ENCODE peak calls at places on chromosome 1, in five cellular contexts. G, H, D, Q and Z are unnamed samples. For H3K4me1, the result is how much of the 10 kb centered on the place peaks cover.

GRCh38 chr1:184416921-184417320 is 30.1 kb downstream of the C1orf21 start:
- DNase-seq in D (no peak), Q (no peak), G (no peak), H (no peak), Z (no peak)

GRCh38 chr1:145845144-145845513 is 301 bp upstream of the NUDT17 start:
- DNase-seq in H (no peak), D (no peak), G (no peak), Q (no peak), Z (no peak)

GRCh38 chr1:24302209-24302611 is 16.9 kb upstream of the GRHL3 start:
- DNase-seq in G (no peak), Q (no peak), H (no peak), D (no peak), Z (no peak)

GRCh38 chr1:85544689-85545203 is 35.8 kb upstream of the CCN1 start:
- DNase-seq in H (no peak), G (no peak), D (no peak), Q (peak), Z (no peak)

GRCh38 chr1:246351726-246352125 is 155.4 kb downstream of the SMYD3 start:
- DNase-seq in Q (no peak), G (no peak), H (no peak), D (no peak), Z (no peak)

GRCh38 chr1:237804516-237804915 is 86.2 kb downstream of the ZP4 start:
- DNase-seq in D (no peak), Q (no peak), G (no peak), H (no peak), Z (no peak)

GRCh38 chr1:88736633-88737248 is 52.7 kb downstream of the PKN2 start:
- DNase-seq in G (no peak), Q (no peak), D (no peak), H (no peak), Z (no peak)

GRCh38 chr1:174989540-174990181 is 10.1 kb upstream of the CACYBP start:
- DNase-seq in D (peak), Q (peak), G (no peak), H (no peak), Z (peak)

GRCh38 chr1:212515329-212515760 is 82.6 kb downstream of the NENF start:
- DNase-seq in G (no peak), H (peak), D (no peak), Q (no peak), Z (no peak)

GRCh38 chr1:40848530-40849189 is 13.5 kb downstream of the CITED4 start:
- DNase-seq in H (peak), Q (peak), G (peak), D (peak), Z (peak)

GRCh38 chr1:196608401-196609113 is at the start of gene KCNT2:
- DNase-seq in D (peak), Q (peak), G (peak), H (peak), Z (peak)

GRCh38 chr1:226034482-226034881 is 28.0 kb upstream of the H3-3A start:
- DNase-seq in G (peak), D (peak), H (no peak), Q (peak), Z (peak)

GRCh38 chr1:203287109-203287893 is 18.0 kb upstream of the BTG2 start:
- DNase-seq in D (no peak), Q (peak), H (no peak), G (peak), Z (peak)

GRCh38 chr1:29709711-29710169 is 473.4 kb downstream of the PTPRU start:
- DNase-seq in D (no peak), H (no peak), Q (no peak), G (no peak), Z (no peak)

GRCh38 chr1:48498096-48498791 is 26.2 kb upstream of the SPATA6 start:
- DNase-seq in D (peak), Q (peak), G (peak), H (peak), Z (peak)

GRCh38 chr1:154729031-154729442 is 121.1 kb upstream of the ADAR start:
- DNase-seq in Q (no peak), D (peak), G (no peak), H (no peak), Z (no peak)

GRCh38 chr1:3625151-3625907 is 514 bp downstream of the TPRG1L start:
- DNase-seq in Q (peak), G (peak), H (no peak), D (no peak), Z (peak)

GRCh38 chr1:109890115-109890953 is 20.3 kb upstream of the CSF1 start:
- DNase-seq in G (no peak), Q (no peak), D (no peak), H (no peak), Z (no peak)

GRCh38 chr1:187842406-187843165 is 1013.8 kb downstream of the PLA2G4A start:
- DNase-seq in Q (no peak), G (peak), H (no peak), D (peak), Z (no peak)

GRCh38 chr1:225498539-225499135 is 70.8 kb upstream of the LBR start:
- DNase-seq in D (no peak), G (no peak), H (no peak), Q (no peak), Z (no peak)

GRCh38 chr1:221089273-221089672 is 210.0 kb downstream of the HLX start:
- DNase-seq in G (no peak), D (no peak), Q (no peak), H (no peak), Z (no peak)

GRCh38 chr1:193366764-193367507 is 180.5 kb upstream of the B3GALT2 start:
- DNase-seq in H (no peak), G (no peak), D (no peak), Q (no peak), Z (no peak)

GRCh38 chr1:100959502-100960060 is 63.7 kb downstream of the SLC30A7 start:
- DNase-seq in Q (no peak), H (no peak), G (no peak), D (no peak), Z (no peak)

GRCh38 chr1:210816136-210816535 is 317.8 kb downstream of the KCNH1 start:
- DNase-seq in D (no peak), Q (no peak), G (peak), H (peak), Z (no peak)

GRCh38 chr1:207024202-207025143 is 8.1 kb downstream of the C1orf116 start:
- DNase-seq in Q (no peak), D (no peak), G (peak), H (no peak), Z (peak)

GRCh38 chr1:91821126-91821868 is 64.7 kb downstream of the TGFBR3 start:
- DNase-seq in H (no peak), D (no peak), G (no peak), Q (no peak), Z (no peak)

GRCh38 chr1:25622526-25622925 is 5.9 kb downstream of the MAN1C1 start:
- DNase-seq in Q (no peak), D (no peak), G (no peak), H (no peak), Z (no peak)

GRCh38 chr1:46538147-46538546 is 13.3 kb downstream of the KNCN start:
- DNase-seq in G (no peak), Q (no peak), H (no peak), D (no peak), Z (no peak)

GRCh38 chr1:204442376-204443259 is 31.0 kb upstream of the PPP1R15B start:
- DNase-seq in H (no peak), Q (no peak), G (no peak), D (no peak), Z (no peak)

GRCh38 chr1:115062542-115063004 is 26.7 kb downstream of the TSPAN2 start:
- DNase-seq in G (peak), H (no peak), Q (peak), D (no peak), Z (no peak)

GRCh38 chr1:240099329-240099728 is 7.6 kb downstream of the FMN2 start:
- DNase-seq in G (no peak), Q (no peak), D (no peak), H (no peak), Z (no peak)
- H3K4me3 ChIP-seq in G (no peak), Q (no peak), D (no peak), H (no peak), Z (no peak)

DNA sequence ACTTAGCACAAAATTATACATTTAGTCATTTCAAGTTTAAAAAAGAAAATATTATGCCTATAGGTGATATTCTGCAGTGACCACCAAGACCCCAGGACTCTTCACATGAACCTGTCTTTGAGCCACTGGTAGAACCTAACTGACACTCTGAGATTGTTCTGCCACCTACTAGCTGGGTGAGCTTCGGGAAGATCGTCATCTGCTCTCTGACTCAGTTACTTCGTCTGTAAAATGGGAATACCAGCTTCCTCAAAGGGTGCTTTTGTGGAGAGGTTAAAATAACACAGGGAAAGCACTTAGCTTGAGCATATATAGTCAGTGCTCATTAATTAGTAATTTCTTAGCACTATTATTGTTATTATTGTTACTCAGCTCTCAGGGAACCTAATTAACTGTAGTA is 228.5 kb upstream of the JUN start:
- DNase-seq in D (no peak), H (no peak), G (no peak), Q (no peak), Z (no peak)
- H3K4me1 ChIP-seq in D (under half), H (under half), G (under half), Q (under half), Z (under half)

DNA sequence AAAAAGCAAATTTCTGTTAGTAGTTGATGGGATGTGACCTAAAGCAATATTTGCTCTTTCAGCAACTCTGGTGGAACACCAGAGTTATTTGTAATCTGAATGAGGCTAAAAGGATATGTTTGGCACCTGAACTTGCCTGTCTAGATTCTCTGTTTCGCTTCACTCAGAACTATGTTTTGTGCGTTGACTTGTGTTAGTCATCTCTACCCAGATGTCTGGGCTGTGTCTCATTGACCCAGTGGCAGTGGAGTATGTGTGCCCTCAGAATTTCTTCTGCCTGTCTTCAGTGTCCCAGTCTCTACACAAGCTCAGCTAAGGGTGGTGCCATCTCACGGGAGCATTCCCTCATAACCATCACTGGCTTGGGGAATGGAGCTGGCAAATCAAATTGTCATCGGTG is 13.9 kb downstream of the KCNK1 start:
- DNase-seq in D (no peak), H (no peak), Q (no peak), G (no peak), Z (no peak)
- H3K4me3 ChIP-seq in D (no peak), H (peak), Q (no peak), G (no peak), Z (no peak)

GRCh38 chr1:201791051-201791774 is 37.7 kb upstream of the IPO9 start:
- DNase-seq in H (no peak), G (peak), D (no peak), Q (no peak), Z (no peak)

GRCh38 chr1:201789245-201789644 is 39.7 kb upstream of the IPO9 start:
- DNase-seq in G (no peak), Q (no peak), D (no peak), H (no peak), Z (no peak)

GRCh38 chr1:201790261-201790660 is 38.7 kb upstream of the IPO9 start:
- DNase-seq in H (no peak), Q (no peak), G (no peak), D (no peak), Z (no peak)

GRCh38 chr1:201786824-201787223 is 42.1 kb upstream of the IPO9 start:
- DNase-seq in G (peak), D (no peak), Q (no peak), H (no peak), Z (no peak)

DNA sequence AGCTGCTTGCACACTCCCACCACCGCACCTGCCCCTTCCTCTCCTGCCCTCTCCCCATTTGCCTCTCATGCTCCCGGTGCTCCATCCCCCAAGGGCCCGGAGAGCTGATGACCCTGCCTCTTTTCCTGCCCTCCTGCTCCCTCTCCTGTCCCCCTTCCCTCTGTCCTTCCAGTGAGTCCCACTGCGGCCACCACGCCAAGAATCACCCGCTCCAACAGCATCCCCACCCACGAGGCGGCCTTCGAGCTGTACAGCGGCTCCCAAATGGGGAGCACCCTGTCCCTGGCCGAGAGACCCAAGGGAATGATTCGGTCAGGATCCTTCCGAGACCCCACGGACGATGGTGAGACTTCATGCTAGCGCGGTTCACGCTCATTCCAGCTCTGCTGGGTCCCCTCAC is 40.7 kb upstream of the IPO9 start:
- DNase-seq in D (no peak), Q (no peak), H (no peak), G (no peak), Z (no peak)
- H3K4me1 ChIP-seq in D (under half), Q (under half), H (under half), G (half or more), Z (under half)

GRCh38 chr1:236059011-236059410 is 5.9 kb downstream of the NID1 start:
- DNase-seq in D (no peak), H (no peak), Q (no peak), G (no peak), Z (no peak)
- H3K4me3 ChIP-seq in D (no peak), H (no peak), Q (no peak), G (peak), Z (no peak)

GRCh38 chr1:151311589-151312331 is 15.5 kb downstream of the PI4KB start:
- DNase-seq in D (peak), G (peak), H (no peak), Q (peak), Z (peak)

GRCh38 chr1:151312439-151313225 is 14.6 kb downstream of the PI4KB start:
- DNase-seq in Q (no peak), H (no peak), G (no peak), D (no peak), Z (no peak)

GRCh38 chr1:151313501-151313900 is 13.7 kb downstream of the PI4KB start:
- DNase-seq in H (no peak), D (peak), Q (no peak), G (no peak), Z (peak)

GRCh38 chr1:151315565-151316235 is 11.5 kb downstream of the PI4KB start:
- DNase-seq in H (no peak), G (no peak), D (no peak), Q (no peak), Z (no peak)

GRCh38 chr1:151314137-151314875 is 12.9 kb downstream of the PI4KB start:
- DNase-seq in H (no peak), Q (peak), G (peak), D (peak), Z (peak)
- H3K4me1 ChIP-seq in H (under half), Q (half or more), G (half or more), D (under half), Z (under half)